ENCODE peak calls at places on chromosome 9, in four cellular contexts. Q, U, G and T are unnamed samples.

GRCh38 chr9:83296123-83296522 is 233.2 kb upstream of the RASEF start:
- DNase-seq in Q (no peak), U (no peak), G (no peak), T (no peak)

GRCh38 chr9:4114569-4115505 is 185.0 kb downstream of the GLIS3 start:
- DNase-seq in U (no peak), G (no peak), Q (no peak), T (no peak)

GRCh38 chr9:84315278-84315877 is 25.2 kb downstream of the SLC28A3 start:
- DNase-seq in U (no peak), G (no peak), Q (peak), T (no peak)

GRCh38 chr9:104899759-104900247 is 28.2 kb downstream of the ABCA1 start:
- DNase-seq in U (no peak), Q (no peak), G (no peak), T (no peak)

GRCh38 chr9:134455951-134456739 is 129.9 kb downstream of the RXRA start:
- DNase-seq in U (peak), G (no peak), Q (peak), T (peak)

GRCh38 chr9:136309101-136309801 is 5.4 kb upstream of the CCDC187 start:
- DNase-seq in Q (no peak), U (no peak), G (no peak), T (no peak)

GRCh38 chr9:133534346-133535284 is at the start of gene ADAMTSL2:
- DNase-seq in G (no peak), U (no peak), Q (peak), T (no peak)

GRCh38 chr9:127262621-127263020 is 2.0 kb upstream of the GARNL3 start:
- DNase-seq in U (no peak), G (no peak), Q (no peak), T (no peak)

GRCh38 chr9:96495341-96495740 is 45.4 kb downstream of the HABP4 start:
- DNase-seq in G (no peak), U (peak), Q (no peak), T (peak)

GRCh38 chr9:33446507-33447403 is 638 bp downstream of the AQP3 start:
- DNase-seq in U (no peak), G (peak), Q (peak), T (no peak)

GRCh38 chr9:108182950-108183381 is 672.8 kb downstream of the ACTL7B start:
- DNase-seq in U (peak), Q (no peak), G (peak), T (peak)

GRCh38 chr9:128406848-128407391 is 13.7 kb upstream of the CERCAM start:
- DNase-seq in U (no peak), G (no peak), Q (no peak), T (no peak)

GRCh38 chr9:112680731-112681402 is 37.0 kb downstream of the INIP start:
- DNase-seq in G (no peak), U (no peak), Q (no peak), T (no peak)

GRCh38 chr9:108811944-108812343 is 43.8 kb downstream of the ACTL7B start:
- DNase-seq in U (no peak), G (no peak), Q (no peak), T (no peak)